ENCODE peak calls at places on chromosome 10, in ten cellular contexts. N is HFFc6, R is endothelial cell, H is AG10803, E is Calu3, M is cardiac muscle cell, V is WERI-Rb-1, K is GM20000, Z is hepatocyte, S is AG04450. A is an unnamed sample.

GRCh38 chr10:28925154-28925663 is 247.9 kb downstream of the BAMBI start:
- DNase-seq in N (no peak), R (no peak), H (no peak), E (no peak), M (no peak), V (no peak), K (no peak), Z (no peak), S (no peak), A (no peak)

GRCh38 chr10:95408931-95409873 is 118.4 kb upstream of the PDLIM1 start:
- DNase-seq in N (no peak), R (no peak), H (no peak), E (peak), M (no peak), V (no peak), K (no peak), Z (no peak), S (no peak), A (no peak)

GRCh38 chr10:660980-661890 is 28.2 kb downstream of the DIP2C start:
- DNase-seq in N (no peak), R (no peak), H (no peak), E (no peak), M (no peak), V (no peak), K (no peak), Z (peak), S (no peak), A (no peak)

GRCh38 chr10:82796510-82796909 is 921.5 kb downstream of the NRG3 start:
- DNase-seq in N (no peak), R (no peak), H (peak), E (no peak), M (peak), V (no peak), K (no peak), Z (no peak), S (no peak), A (no peak)

GRCh38 chr10:71964669-71965515 is 697 bp downstream of the CHST3 start:
- DNase-seq in N (peak), R (peak), H (peak), E (peak), M (peak), V (peak), K (no peak), Z (peak), S (no peak), A (no peak)

GRCh38 chr10:97321807-97322195 is 2.7 kb downstream of the FRAT1 start:
- DNase-seq in N (no peak), R (no peak), H (no peak), E (no peak), M (no peak), V (no peak), K (no peak), Z (no peak), S (no peak), A (no peak)

GRCh38 chr10:121708921-121709625 is 110.8 kb upstream of the FGFR2 start:
- DNase-seq in N (no peak), R (no peak), H (no peak), E (no peak), M (no peak), V (peak), K (no peak), Z (no peak), S (no peak), A (no peak)

GRCh38 chr10:128096486-128097199 is 29.6 kb downstream of the MKI67 start:
- DNase-seq in N (no peak), R (no peak), H (peak), E (no peak), M (no peak), V (no peak), K (no peak), Z (no peak), S (no peak), A (peak)

GRCh38 chr10:3766046-3766761 is 18.8 kb downstream of the KLF6 start:
- DNase-seq in N (no peak), R (no peak), H (no peak), E (no peak), M (no peak), V (no peak), K (no peak), Z (peak), S (no peak), A (no peak)

GRCh38 chr10:70590663-70591416 is 11.7 kb downstream of the PRF1 start:
- DNase-seq in N (no peak), R (no peak), H (no peak), E (no peak), M (no peak), V (no peak), K (no peak), Z (no peak), S (no peak), A (no peak)

GRCh38 chr10:133279266-133279960 is 2.7 kb upstream of the ADAM8 start:
- DNase-seq in N (no peak), R (no peak), H (no peak), E (no peak), M (no peak), V (no peak), K (no peak), Z (no peak), S (no peak), A (no peak)

GRCh38 chr10:91953600-91954140 is 30.1 kb downstream of the BTAF1 start:
- DNase-seq in N (no peak), R (no peak), H (no peak), E (no peak), M (no peak), V (no peak), K (no peak), Z (no peak), S (no peak), A (no peak)

GRCh38 chr10:26269754-26270153 is 53.2 kb downstream of the GAD2 start:
- DNase-seq in N (peak), R (peak), H (peak), E (peak), M (peak), V (peak), K (peak), Z (peak), S (no peak), A (peak)

GRCh38 chr10:46526682-46527038 is 29.8 kb downstream of the GPRIN2 start:
- DNase-seq in N (no peak), R (no peak), H (no peak), E (peak), M (no peak), V (no peak), K (no peak), Z (no peak), S (no peak), A (no peak)

GRCh38 chr10:14952851-14953451 is 945 bp downstream of the DCLRE1C start:
- DNase-seq in N (no peak), R (peak), H (no peak), E (no peak), M (no peak), V (no peak), K (no peak), Z (peak), S (no peak), A (no peak)
- TF ChIP-seq CTCF in N (no peak), R (no peak), H (peak), E (no peak), M (no peak), V (no peak), K (no peak), Z (no peak), S (peak), A (no peak)

GRCh38 chr10:85510682-85511081 is 855.9 kb downstream of the GRID1 start:
- DNase-seq in N (no peak), R (no peak), H (no peak), E (no peak), M (no peak), V (peak), K (no peak), Z (no peak), S (no peak), A (no peak)
- TF ChIP-seq CTCF in N (no peak), R (no peak), H (no peak), E (no peak), M (no peak), V (peak), K (no peak), Z (no peak), S (no peak), A (no peak)

GRCh38 chr10:44949127-44949802 is 10.3 kb upstream of the RASSF4 start:
- DNase-seq in N (no peak), R (no peak), H (no peak), E (no peak), M (no peak), V (no peak), K (no peak), Z (no peak), S (no peak), A (no peak)
- TF ChIP-seq CTCF in N (peak), R (no peak), H (no peak), E (no peak), M (peak), V (no peak), K (no peak), Z (no peak), S (no peak), A (no peak)

GRCh38 chr10:118626953-118627352 is 31.5 kb upstream of the PRLHR start:
- DNase-seq in N (no peak), R (no peak), H (no peak), E (no peak), M (no peak), V (no peak), K (no peak), Z (no peak), S (no peak), A (no peak)
- TF ChIP-seq CTCF in N (peak), R (peak), H (no peak), E (no peak), M (no peak), V (peak), K (peak), Z (peak), S (peak), A (peak)

GRCh38 chr10:79244068-79244442 is 103.2 kb upstream of the PPIF start:
- DNase-seq in N (no peak), R (no peak), H (no peak), E (no peak), M (no peak), V (no peak), K (peak), Z (no peak), S (no peak), A (no peak)

GRCh38 chr10:79246209-79246581 is 101.1 kb upstream of the PPIF start:
- DNase-seq in N (no peak), R (no peak), H (peak), E (peak), M (no peak), V (no peak), K (no peak), Z (no peak), S (no peak), A (no peak)

GRCh38 chr10:79243211-79244067 is 103.8 kb upstream of the PPIF start:
- DNase-seq in N (peak), R (peak), H (no peak), E (no peak), M (peak), V (peak), K (peak), Z (peak), S (no peak), A (no peak)

GRCh38 chr10:79245539-79246208 is 101.6 kb upstream of the PPIF start:
- DNase-seq in N (no peak), R (no peak), H (peak), E (no peak), M (no peak), V (no peak), K (no peak), Z (no peak), S (no peak), A (no peak)

DNA sequence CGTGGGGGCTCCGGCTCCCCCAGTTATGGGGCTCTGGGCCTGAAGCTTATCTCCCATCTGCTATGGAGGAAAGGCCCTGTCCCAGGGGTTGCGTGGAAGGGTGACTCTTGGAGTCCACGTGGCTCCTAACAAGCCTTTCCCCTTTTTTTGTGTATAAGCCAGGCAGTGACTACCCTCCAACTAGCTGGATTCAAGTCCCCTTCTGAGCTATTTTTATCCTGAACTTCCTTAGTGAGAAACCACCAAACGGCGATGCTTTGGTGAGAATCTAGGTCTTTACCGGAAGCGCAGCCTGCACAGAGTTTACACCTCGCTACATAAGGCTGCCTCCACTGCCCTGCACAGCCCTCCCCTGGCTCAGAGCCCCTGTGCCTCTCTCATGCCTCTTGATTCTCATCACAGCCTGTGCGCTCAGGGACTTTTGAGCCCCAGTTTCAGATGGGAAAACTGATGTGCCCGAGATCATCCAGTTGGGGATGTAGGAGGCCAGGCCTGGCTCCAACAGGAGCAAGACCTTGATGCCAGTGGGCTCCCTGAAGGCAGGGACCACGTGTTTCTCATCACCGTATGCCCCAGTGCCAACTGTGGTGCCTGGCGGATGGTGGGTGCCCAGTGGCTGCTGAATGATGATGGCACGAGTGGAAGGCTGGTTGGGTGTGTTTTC is 102.3 kb upstream of the PPIF start:
- DNase-seq in N (no peak), R (no peak), H (peak), E (no peak), M (no peak), V (no peak), K (peak), Z (no peak), S (no peak), A (no peak)
- TF ChIP-seq CTCF in N (no peak), R (no peak), H (no peak), E (no peak), M (no peak), V (no peak), K (no peak), Z (no peak), S (no peak), A (no peak)

DNA sequence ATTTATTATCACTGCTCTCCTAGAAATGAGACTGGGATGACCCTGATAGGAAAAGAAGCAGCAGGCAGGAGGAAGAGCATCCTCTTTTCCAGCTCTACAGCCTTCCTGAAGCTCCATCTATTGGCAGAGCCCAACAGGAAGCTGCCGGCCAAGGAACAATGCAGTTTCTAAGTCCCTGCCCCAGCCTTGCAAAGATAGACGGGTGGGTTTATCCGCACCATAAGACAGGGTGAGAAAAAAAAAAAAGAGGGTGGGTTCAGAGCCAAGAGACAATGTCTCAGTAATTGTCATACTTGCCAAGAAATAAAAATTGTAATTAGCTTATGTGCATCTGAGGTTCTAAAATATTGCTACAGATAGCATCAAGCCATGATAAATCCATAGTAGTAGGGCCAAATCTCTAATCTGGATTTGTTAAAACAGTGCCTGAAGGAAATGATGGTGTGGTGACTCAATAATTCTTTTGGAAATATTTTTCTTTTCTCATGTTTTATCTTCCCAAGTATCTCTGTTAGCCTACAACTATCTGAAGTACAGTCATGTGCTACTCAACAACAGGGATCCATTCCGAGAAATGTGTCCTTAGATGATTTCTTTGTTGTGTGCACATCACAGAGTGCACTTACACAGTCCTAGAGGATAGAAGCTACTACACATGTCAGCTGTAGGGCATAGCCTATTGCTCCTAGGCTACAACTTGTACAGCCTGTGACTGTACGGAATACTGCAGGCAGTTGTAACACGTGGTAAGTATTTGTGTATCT is 242.9 kb upstream of the CXCL12 start:
- DNase-seq in N (peak), R (no peak), H (peak), E (no peak), M (no peak), V (no peak), K (no peak), Z (no peak), S (peak), A (peak)
- TF ChIP-seq CTCF in N (peak), R (no peak), H (peak), E (no peak), M (peak), V (no peak), K (no peak), Z (no peak), S (peak), A (peak)

DNA sequence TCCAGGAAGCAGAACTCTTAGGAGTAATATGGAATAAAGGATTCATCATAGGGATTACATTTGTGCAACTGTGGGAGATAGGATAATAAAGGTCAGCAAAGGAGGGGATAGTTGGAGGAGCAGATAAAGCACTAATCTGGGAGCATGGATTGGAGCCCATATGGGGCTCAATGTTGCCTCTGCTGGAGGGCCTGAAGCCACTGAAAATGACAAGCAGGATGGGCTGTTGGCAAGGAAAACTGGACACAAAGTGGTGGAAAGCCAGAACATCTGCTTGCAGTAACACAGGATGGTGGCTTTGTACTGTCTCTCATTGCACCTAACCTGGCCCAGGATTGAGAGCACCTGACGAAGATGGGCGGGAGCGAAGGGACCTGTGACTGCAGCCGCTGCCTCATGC is 15.0 kb upstream of the COMMD3 start:
- DNase-seq in N (no peak), R (no peak), H (no peak), E (no peak), M (no peak), V (peak), K (no peak), Z (no peak), S (no peak), A (no peak)
- TF ChIP-seq CTCF in N (no peak), R (no peak), H (peak), E (no peak), M (no peak), V (peak), K (no peak), Z (no peak), S (peak), A (peak)

DNA sequence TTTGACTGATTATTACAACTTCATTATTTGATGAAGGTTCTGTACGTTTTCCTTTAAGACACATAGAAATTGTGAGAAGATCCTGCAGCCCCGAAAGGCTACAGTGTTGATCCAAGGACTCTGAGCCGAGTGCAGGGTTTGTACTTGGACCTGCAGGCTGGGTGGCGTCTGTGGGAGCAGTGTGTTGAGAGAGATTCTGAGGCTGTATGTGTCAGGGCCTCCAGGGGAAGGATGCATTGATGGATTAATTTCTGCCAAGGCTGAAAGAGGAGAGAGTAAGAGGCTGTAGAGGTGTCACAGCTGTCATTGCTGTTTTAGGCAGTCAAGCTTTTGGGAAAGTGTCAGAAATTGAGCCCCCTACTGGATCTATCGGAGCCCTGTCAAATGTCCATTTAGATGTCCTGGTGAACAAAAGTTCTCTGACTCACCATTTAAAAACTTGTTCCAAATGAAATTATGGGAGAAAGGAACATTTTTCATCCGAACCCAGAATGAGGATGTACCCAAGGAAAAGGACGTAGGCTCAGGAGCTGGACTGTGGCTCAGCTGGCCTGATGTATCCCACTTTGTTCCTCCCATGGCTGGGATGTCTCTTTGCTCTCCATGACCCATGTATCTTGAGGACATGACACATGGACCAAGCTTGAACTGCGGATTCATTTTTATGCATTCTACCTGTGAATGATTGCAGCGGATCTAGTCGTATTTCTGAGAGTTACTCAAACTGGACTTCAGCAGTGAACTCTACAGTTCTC is 102.2 kb downstream of the TCF7L2 start:
- DNase-seq in N (no peak), R (no peak), H (no peak), E (no peak), M (no peak), V (no peak), K (no peak), Z (no peak), S (no peak), A (no peak)
- TF ChIP-seq CTCF in N (peak), R (no peak), H (peak), E (no peak), M (peak), V (peak), K (no peak), Z (peak), S (peak), A (peak)

GRCh38 chr10:73653701-73654100 is 2.1 kb downstream of the SYNPO2L start:
- DNase-seq in N (no peak), R (no peak), H (peak), E (no peak), M (peak), V (peak), K (peak), Z (no peak), S (no peak), A (no peak)
- TF ChIP-seq CTCF in N (peak), R (no peak), H (peak), E (no peak), M (no peak), V (peak), K (peak), Z (peak), S (peak), A (peak)

A was measured in AG09309.